ENCODE peak calls at places on chromosome 4, in six cellular contexts. N, I, S, R, H and E are unnamed samples.

GRCh38 chr4:1195894-1196401 is 23.6 kb upstream of the SPON2 start:
- DNase-seq in I (no peak), R (no peak), S (no peak), N (peak; percentile 24), H (no peak), E (peak; percentile 43)

GRCh38 chr4:143207555-143207954 is 22.8 kb downstream of the USP38 start:
- DNase-seq in H (no peak), I (peak; percentile 64), R (no peak), S (no peak), N (no peak), E (no peak)

GRCh38 chr4:186724048-186724860 is 598 bp upstream of the FAT1 start:
- DNase-seq in H (peak; percentile 58), I (peak; percentile 74), R (peak; percentile 32), N (no peak), S (no peak), E (no peak)

GRCh38 chr4:185472063-185472542 is 570 bp upstream of the CCDC110 start:
- DNase-seq in S (no peak), N (no peak), H (no peak), R (no peak), I (peak; percentile 6), E (no peak)

GRCh38 chr4:40924096-40924792 is 174.5 kb downstream of the NSUN7 start:
- DNase-seq in N (peak; percentile 62), I (peak; percentile 59), S (no peak), R (peak; percentile 36), H (peak; percentile 63), E (no peak)

GRCh38 chr4:142721187-142721586 is 124.9 kb downstream of the INPP4B start:
- DNase-seq in S (no peak), I (peak; percentile 52), N (no peak), R (no peak), H (no peak), E (no peak)

GRCh38 chr4:90926957-90927356 is 799.8 kb downstream of the CCSER1 start:
- DNase-seq in N (no peak), I (no peak), R (no peak), S (no peak), H (no peak), E (no peak)

GRCh38 chr4:6582889-6583504 is 8.0 kb downstream of the MAN2B2 start:
- DNase-seq in S (no peak), I (peak; percentile 16), N (peak; percentile 71), R (no peak), H (no peak), E (no peak)

GRCh38 chr4:145481164-145481941 is at the start of gene SMAD1:
- DNase-seq in N (peak; percentile 71), R (peak; percentile 73), I (peak; percentile 82), S (peak; percentile 30), H (peak; percentile 86), E (peak; percentile 94)

GRCh38 chr4:182556576-182556975 is 313.4 kb downstream of the TENM3 start:
- DNase-seq in H (no peak), I (no peak), R (no peak), S (no peak), N (no peak), E (no peak)

GRCh38 chr4:108398836-108399235 is 221.5 kb upstream of the RPL34 start:
- DNase-seq in I (no peak), S (no peak), N (no peak), H (no peak), R (no peak), E (no peak)

GRCh38 chr4:137775701-137776100 is 243.4 kb upstream of the PCDH18 start:
- DNase-seq in N (no peak), H (no peak), S (no peak), I (no peak), R (no peak), E (no peak)

GRCh38 chr4:142474398-142475087 is 371.6 kb downstream of the INPP4B start:
- DNase-seq in S (no peak), R (no peak), I (no peak), N (no peak), H (no peak), E (no peak)

GRCh38 chr4:151627491-151627890 is 133.3 kb downstream of the GATB start:
- DNase-seq in I (peak; percentile 32), H (no peak), R (no peak), S (no peak), N (no peak), E (no peak)

GRCh38 chr4:80071643-80072606 is 1.1 kb downstream of the ANTXR2 start:
- DNase-seq in I (peak; percentile 46), H (peak; percentile 55), N (no peak), S (no peak), R (peak; percentile 15), E (peak; percentile 77)

GRCh38 chr4:112823631-112824030 is 186.7 kb downstream of the LARP7 start:
- DNase-seq in I (no peak), R (no peak), H (no peak), S (peak; percentile 69), N (no peak), E (no peak)

GRCh38 chr4:182938213-182938645 is 21.0 kb upstream of the DCTD start:
- DNase-seq in I (peak; percentile 73), N (peak; percentile 79), R (peak; percentile 70), H (peak; percentile 78), S (no peak), E (no peak)

GRCh38 chr4:168409089-168409801 is 71.0 kb downstream of the DDX60L start:
- DNase-seq in N (no peak), R (no peak), I (peak; percentile 19), H (no peak), S (no peak), E (no peak)

GRCh38 chr4:106898621-106899230 is 137.4 kb downstream of the DKK2 start:
- DNase-seq in S (peak; percentile 59), H (peak; percentile 12), N (peak; percentile 38), R (peak; percentile 23), I (peak; percentile 71), E (no peak)
- TF ChIP-seq CTCF in S (peak; percentile 73), H (peak; percentile 25), N (peak; percentile 67), R (peak; percentile 87), I (peak; percentile 77), E (peak; percentile 89)

GRCh38 chr4:107094976-107095375 is 58.9 kb upstream of the DKK2 start:
- DNase-seq in S (no peak), I (peak; percentile 18), R (no peak), H (no peak), N (no peak), E (peak; percentile 41)

GRCh38 chr4:107098403-107098802 is 62.3 kb upstream of the DKK2 start:
- DNase-seq in R (no peak), I (no peak), H (no peak), S (no peak), N (no peak), E (no peak)

DNA sequence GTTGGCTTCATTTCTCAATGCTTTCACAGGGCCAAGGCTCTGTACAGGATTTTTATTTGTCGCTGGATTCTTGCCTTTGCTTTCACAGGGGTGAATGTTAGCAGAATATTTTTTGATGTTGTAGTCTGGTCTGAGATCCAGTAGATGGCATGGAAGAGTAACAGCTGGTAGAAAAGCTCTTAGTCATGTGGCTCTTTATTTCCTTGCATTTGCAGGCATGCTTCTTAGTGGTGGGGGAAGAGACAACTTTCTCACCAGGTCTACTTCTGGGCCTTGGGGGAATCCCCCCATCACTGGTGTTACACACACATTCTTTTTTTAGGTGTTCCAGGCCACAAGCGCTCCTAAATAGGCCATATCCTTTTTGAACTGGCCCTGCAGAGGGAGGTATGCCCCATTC is 58.2 kb upstream of the DKK2 start:
- DNase-seq in N (no peak), S (peak; percentile 20), R (no peak), I (peak; percentile 61), H (no peak), E (no peak)
- TF ChIP-seq CTCF in N (peak; percentile 31), S (peak; percentile 39), R (peak; percentile 17), I (peak; percentile 70), H (no peak), E (peak; percentile 75)

GRCh38 chr4:102497986-102498385 is 3.2 kb upstream of the NFKB1 start:
- DNase-seq in S (no peak), I (no peak), R (no peak), N (no peak), H (no peak), E (no peak)

GRCh38 chr4:102501635-102502382 is 650 bp downstream of the NFKB1 start:
- DNase-seq in S (no peak), I (peak; percentile 71), N (peak; percentile 88), R (peak; percentile 62), H (peak; percentile 86), E (peak; percentile 94)

GRCh38 chr4:102503301-102503746 is 2.2 kb downstream of the NFKB1 start:
- DNase-seq in N (no peak), S (no peak), R (no peak), H (no peak), I (no peak), E (no peak)

GRCh38 chr4:102501176-102501634 is at the start of gene NFKB1:
- DNase-seq in S (no peak), N (no peak), I (peak; percentile 84), H (peak; percentile 73), R (no peak), E (peak; percentile 72)

DNA sequence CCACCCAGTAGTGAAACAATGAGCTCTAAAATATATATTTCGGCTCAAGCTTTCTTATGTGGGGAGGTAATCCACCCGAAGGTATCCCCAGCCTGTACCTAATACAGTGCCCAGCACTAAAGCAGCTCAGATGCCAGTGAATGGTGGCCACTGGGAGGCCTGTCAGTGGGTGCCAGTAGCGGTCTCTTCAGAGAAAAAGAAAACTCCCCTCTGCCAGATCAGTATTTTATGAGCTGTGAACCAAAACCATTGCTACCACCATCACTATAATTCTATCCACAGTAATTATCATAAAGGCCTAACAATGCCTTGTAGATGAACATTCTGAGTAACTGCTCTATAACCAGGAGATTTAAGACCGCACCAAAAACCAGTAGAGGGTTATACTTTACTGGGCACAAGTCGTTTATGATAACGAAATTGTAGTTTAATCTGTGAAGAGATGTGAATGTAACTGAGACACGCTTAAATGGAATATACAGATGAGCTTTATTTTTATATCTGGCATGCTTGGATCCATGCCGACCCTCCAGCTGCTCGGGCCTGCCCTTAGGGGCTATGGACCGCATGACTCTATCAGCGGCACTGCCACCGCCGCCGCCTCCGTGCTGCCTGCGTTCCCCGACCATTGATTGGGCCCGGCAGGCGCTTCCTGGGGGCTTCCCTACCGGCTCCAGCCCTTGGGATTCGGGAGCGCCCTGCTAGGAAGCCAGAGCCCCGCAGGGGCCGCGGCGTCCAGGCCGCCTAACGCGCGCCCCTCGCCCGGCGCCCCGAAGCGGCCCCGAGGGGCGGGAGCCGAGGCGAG is 586 bp upstream of the NFKB1 start:
- DNase-seq in R (peak; percentile 43), S (no peak), N (no peak), I (peak; percentile 61), H (peak; percentile 52), E (no peak)
- TF ChIP-seq CTCF in R (no peak), S (no peak), N (no peak), I (peak; percentile 16), H (peak; percentile 31), E (no peak)

GRCh38 chr4:110266136-110266535 is 67.7 kb upstream of the ELOVL6 start:
- DNase-seq in I (no peak), R (no peak), N (no peak), S (no peak), H (no peak), E (no peak)
- TF ChIP-seq CTCF in I (no peak), R (no peak), N (no peak), S (no peak), H (no peak), E (no peak)

DNA sequence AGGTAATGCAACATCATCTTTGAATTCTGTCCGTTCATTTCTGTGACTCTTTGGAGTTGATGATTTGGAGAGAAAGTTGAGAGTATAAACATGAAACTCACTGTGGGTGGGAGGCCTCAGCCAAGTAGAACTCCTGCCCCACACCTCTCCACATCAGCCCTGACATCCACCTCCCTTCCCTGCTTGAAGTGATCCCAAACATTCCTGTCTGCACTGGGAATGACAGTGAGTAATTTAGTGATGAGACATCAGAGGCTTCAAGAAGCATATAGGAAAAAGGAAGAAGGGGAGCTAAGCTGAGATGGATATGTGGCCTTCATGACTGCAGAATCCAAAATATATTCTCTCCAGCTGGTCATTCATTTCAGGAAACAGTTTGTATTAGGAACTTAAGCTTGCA is 151.8 kb downstream of the SPATA18 start:
- DNase-seq in N (no peak), R (no peak), I (no peak), S (no peak), H (no peak), E (no peak)
- TF ChIP-seq CTCF in N (no peak), R (no peak), I (no peak), S (no peak), H (no peak), E (no peak)